ENCODE peak calls at places on chromosome 18, in five cellular contexts. X is amniotic stem cell, M is endothelial cell of umbilical vein, O is fibroblast of lung, U is GM03348. E is an unnamed sample.

GRCh38 chr18:31648966-31649429 is 35.4 kb downstream of the B4GALT6 start:
- DNase-seq in O (peak; percentile 75), U (peak; percentile 16), M (peak; percentile 42), X (no peak), E (no peak)

GRCh38 chr18:45441110-45441842 is 174.0 kb upstream of the SLC14A2 start:
- DNase-seq in M (no peak), X (no peak), O (peak; percentile 8), U (peak; percentile 68), E (no peak)

GRCh38 chr18:32771871-32772499 is 838 bp downstream of the KLHL14 start:
- DNase-seq in M (no peak), X (no peak), U (peak; percentile 34), O (no peak), E (no peak)

GRCh38 chr18:2923464-2923863 is 76.7 kb downstream of the EMILIN2 start:
- DNase-seq in M (peak; percentile 84), O (peak; percentile 14), X (no peak), U (no peak), E (no peak)

GRCh38 chr18:58268849-58269248 is 224.8 kb downstream of the NEDD4L start:
- DNase-seq in M (peak; percentile 62), X (peak; percentile 29), O (peak; percentile 87), U (peak; percentile 53), E (no peak)

GRCh38 chr18:23883277-23883790 is 131.2 kb upstream of the TTC39C start:
- DNase-seq in O (no peak), M (no peak), U (no peak), X (no peak), E (no peak)

GRCh38 chr18:62682396-62682795 is 32.9 kb upstream of the PHLPP1 start:
- DNase-seq in X (no peak), O (no peak), M (no peak), U (no peak), E (no peak)

GRCh38 chr18:72672364-72673151 is 128.4 kb upstream of the CBLN2 start:
- DNase-seq in U (peak; percentile 49), M (peak; percentile 12), O (peak; percentile 23), X (peak; percentile 2), E (no peak)

GRCh38 chr18:45793295-45793965 is 32.0 kb upstream of the SIGLEC15 start:
- DNase-seq in U (peak; percentile 75), X (peak; percentile 63), O (peak; percentile 89), M (no peak), E (no peak)

GRCh38 chr18:2948038-2948437 is 64.9 kb downstream of the LPIN2 start:
- DNase-seq in M (peak; percentile 62), X (no peak), O (peak; percentile 37), U (peak; percentile 31), E (no peak)

GRCh38 chr18:34767601-34768027 is 57.5 kb downstream of the DTNA start:
- DNase-seq in O (peak; percentile 91), X (no peak), M (peak; percentile 73), U (peak; percentile 40), E (no peak)

GRCh38 chr18:36887864-36888263 is 58.9 kb downstream of the KIAA1328 start:
- DNase-seq in M (no peak), O (no peak), U (no peak), X (no peak), E (no peak)

GRCh38 chr18:59556265-59556664 is 141.0 kb downstream of the CCBE1 start:
- DNase-seq in U (peak; percentile 65), M (no peak), O (peak; percentile 67), X (no peak), E (no peak)

GRCh38 chr18:72542993-72543361 is 1.2 kb downstream of the CBLN2 start:
- DNase-seq in X (no peak), O (no peak), U (peak; percentile 6), M (peak; percentile 7), E (no peak)

GRCh38 chr18:58205087-58205779 is 161.2 kb downstream of the NEDD4L start:
- DNase-seq in M (no peak), U (peak; percentile 87), X (no peak), O (peak; percentile 90), E (no peak)

GRCh38 chr18:9055626-9056025 is 46.9 kb upstream of the NDUFV2 start:
- DNase-seq in M (no peak), X (no peak), U (no peak), O (no peak), E (no peak)

GRCh38 chr18:77234504-77235365 is 14.9 kb upstream of the GALR1 start:
- DNase-seq in U (no peak), X (no peak), M (no peak), O (peak; percentile 33), E (no peak)

GRCh38 chr18:47754311-47755101 is 176.0 kb downstream of the SMAD2 start:
- DNase-seq in X (no peak), O (no peak), M (peak; percentile 21), U (peak; percentile 44), E (peak; percentile 49)

GRCh38 chr18:2147424-2147823 is 423.9 kb downstream of the METTL4 start:
- DNase-seq in M (no peak), X (no peak), U (no peak), O (peak; percentile 86), E (no peak)

GRCh38 chr18:13222371-13223281 is 4.1 kb downstream of the LDLRAD4 start:
- DNase-seq in O (peak; percentile 63), U (peak; percentile 77), M (no peak), X (no peak), E (peak; percentile 86)

GRCh38 chr18:8609711-8610441 is 639 bp downstream of the RAB12 start:
- DNase-seq in U (peak; percentile 42), O (no peak), X (no peak), M (no peak), E (no peak)

GRCh38 chr18:34023471-34023870 is 201.2 kb downstream of the NOL4 start:
- DNase-seq in O (peak; percentile 79), X (no peak), U (no peak), M (no peak), E (no peak)

GRCh38 chr18:54239091-54239490 is 14.6 kb upstream of the MBD2 start:
- DNase-seq in O (no peak), U (no peak), X (no peak), M (no peak), E (no peak)

GRCh38 chr18:77146249-77147080 is 13.9 kb upstream of the MBP start:
- DNase-seq in X (no peak), M (no peak), O (no peak), U (no peak), E (no peak)

GRCh38 chr18:24315170-24315569 is 82.5 kb downstream of the OSBPL1A start:
- DNase-seq in X (no peak), U (no peak), M (no peak), O (peak; percentile 32), E (no peak)

GRCh38 chr18:34977787-34978532 is 63.3 kb upstream of the MAPRE2 start:
- DNase-seq in O (no peak), M (peak; percentile 34), U (peak; percentile 12), X (no peak), E (peak; percentile 60)

GRCh38 chr18:49757513-49758262 is 55.6 kb downstream of the ACAA2 start:
- DNase-seq in X (no peak), O (no peak), U (peak; percentile 29), M (no peak), E (no peak)